ENCODE peak calls at places on chromosome 17, in seven cellular contexts. I is IMR-90, V is H1, Y is mesendoderm, P is trophoblast cell, X is neuronal stem cell, M is H9. O is an unnamed sample.

GRCh38 chr17:35727635-35728034 is 3.8 kb upstream of the RASL10B start:
- DNase-seq in I (no peak), Y (no peak), P (no peak), M (no peak), X (no peak), V (no peak), O (no peak)

GRCh38 chr17:32102172-32102571 is 40.1 kb upstream of the RHOT1 start:
- DNase-seq in I (no peak), Y (peak), X (no peak), M (no peak), P (no peak), V (peak), O (no peak)

GRCh38 chr17:9598661-9599060 is 22.2 kb downstream of the CFAP52 start:
- DNase-seq in V (no peak), I (no peak), Y (no peak), M (no peak), P (peak), X (no peak), O (no peak)

GRCh38 chr17:82726427-82726826 is 9.0 kb upstream of the FN3K start:
- DNase-seq in X (no peak), P (no peak), V (no peak), Y (no peak), M (no peak), I (no peak), O (no peak)

GRCh38 chr17:9676084-9676483 is 30.8 kb downstream of the USP43 start:
- DNase-seq in V (no peak), X (no peak), P (peak), Y (peak), I (no peak), M (no peak), O (peak)

GRCh38 chr17:66654341-66654740 is 180.6 kb upstream of the CACNG5 start:
- DNase-seq in Y (no peak), I (peak), X (no peak), V (no peak), P (no peak), M (no peak), O (peak)

GRCh38 chr17:26962255-26963162 is 331.4 kb upstream of the WSB1 start:
- DNase-seq in I (no peak), X (no peak), M (no peak), Y (no peak), V (no peak), P (no peak), O (no peak)

GRCh38 chr17:35476283-35476820 is 27.8 kb upstream of the SLFN13 start:
- DNase-seq in M (no peak), P (no peak), I (no peak), X (no peak), Y (no peak), V (no peak), O (no peak)

GRCh38 chr17:20991276-20992037 is 51.4 kb downstream of the USP22 start:
- DNase-seq in V (no peak), M (no peak), I (no peak), X (no peak), Y (no peak), P (no peak), O (no peak)

DNA sequence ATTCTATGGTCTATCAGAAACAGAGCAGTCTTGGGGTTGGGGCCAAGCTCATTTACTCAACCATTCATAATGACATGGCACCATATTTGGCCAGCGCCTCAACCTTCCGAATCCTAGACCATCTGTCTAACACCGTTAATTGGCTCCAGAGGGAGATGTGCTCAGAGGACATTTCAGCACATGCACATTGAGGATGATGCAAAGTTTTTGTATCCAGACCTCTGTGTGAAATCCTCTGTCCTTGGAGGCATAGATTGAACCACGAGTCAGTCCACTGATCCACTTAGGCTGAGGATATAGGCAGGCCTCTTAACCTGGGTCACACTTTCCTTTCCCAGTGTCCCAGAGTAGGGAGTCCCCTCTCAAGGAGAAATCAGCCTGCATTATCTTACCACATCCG is 85.5 kb downstream of the SHISA6 start:
- DNase-seq in M (no peak), I (no peak), V (no peak), X (no peak), Y (no peak), P (no peak), O (no peak)
- H3K23ac ChIP-seq in M (no peak), I (no peak), V (no peak), X (no peak), Y (no peak), P (no peak), O (no peak)

GRCh38 chr17:64443086-64443760 is 5.7 kb upstream of the MILR1 start:
- DNase-seq in M (no peak), P (peak), Y (no peak), I (no peak), X (no peak), V (no peak), O (no peak)

GRCh38 chr17:64449545-64449944 is 630 bp downstream of the MILR1 start:
- DNase-seq in V (no peak), Y (no peak), X (no peak), I (no peak), M (no peak), P (no peak), O (peak)

GRCh38 chr17:64447526-64447925 is 1.4 kb upstream of the MILR1 start:
- DNase-seq in P (no peak), V (no peak), Y (no peak), X (no peak), I (no peak), M (no peak), O (no peak)

DNA sequence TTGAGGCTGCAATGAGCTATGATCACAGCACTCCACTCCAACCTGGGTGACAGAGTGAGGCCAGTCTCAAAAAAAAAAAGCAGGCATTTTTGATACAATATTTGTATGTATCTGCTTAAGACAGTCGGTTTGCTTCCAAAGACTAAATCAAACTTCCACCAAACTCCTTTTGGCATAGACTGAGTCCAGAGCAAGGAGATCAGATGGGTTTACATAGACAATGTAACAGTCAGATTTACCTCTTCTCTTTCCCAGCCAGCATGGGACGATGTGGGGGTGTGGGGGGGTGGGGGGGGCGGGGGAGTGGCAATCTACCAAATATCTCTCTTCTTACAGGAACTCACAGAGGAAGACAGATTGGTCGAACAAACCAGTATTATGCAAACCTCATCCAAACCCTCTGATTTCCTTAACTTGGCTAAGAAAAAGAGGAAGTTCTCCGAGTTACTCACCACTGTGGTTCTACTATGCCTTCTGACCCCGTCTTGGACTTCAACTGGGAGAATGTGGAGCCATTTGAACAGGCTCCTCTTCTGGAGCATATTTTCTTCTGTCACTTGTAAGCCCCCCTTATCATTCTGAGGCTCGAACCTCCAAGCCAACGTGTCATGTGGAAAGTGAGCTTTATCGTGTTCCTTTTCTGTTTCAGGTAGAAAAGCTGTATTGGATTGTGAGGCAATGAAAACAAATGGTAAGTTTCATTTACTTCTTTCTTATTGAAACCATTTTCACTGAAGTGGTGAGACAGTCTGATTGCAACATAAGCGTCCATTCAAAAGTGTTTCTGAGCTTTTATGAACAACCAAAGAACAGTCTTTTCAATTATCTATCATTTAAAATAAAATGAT is at the start of gene MILR1:
- DNase-seq in P (peak), M (no peak), V (no peak), Y (no peak), I (peak), X (no peak), O (peak)
- H3K9ac ChIP-seq in P (no peak), M (no peak), V (no peak), Y (no peak), I (no peak), X (no peak), O (peak)

DNA sequence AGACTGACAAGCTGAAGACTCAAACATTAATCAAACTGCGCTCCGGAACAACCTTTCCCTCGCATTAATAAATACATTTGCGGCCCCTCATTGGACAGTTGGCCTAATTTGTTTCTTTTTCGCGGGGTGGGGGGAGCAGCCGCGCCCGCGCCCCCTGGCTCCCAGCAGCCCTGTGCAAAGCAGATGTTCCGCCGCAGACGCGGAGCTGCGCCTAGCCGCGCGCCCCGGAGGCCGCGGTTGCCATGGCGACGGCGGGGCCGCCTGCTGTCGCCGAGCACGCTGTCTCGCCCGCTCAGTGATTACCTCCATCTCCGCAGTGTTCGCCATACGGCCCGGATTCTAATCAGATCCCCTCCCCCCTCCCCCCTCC is 25.5 kb downstream of the COPZ2 start:
- DNase-seq in V (peak), P (peak), M (peak), Y (peak), I (no peak), X (no peak), O (no peak)
- H3K23ac ChIP-seq in V (no peak), P (no peak), M (no peak), Y (peak), I (no peak), X (no peak), O (no peak)

GRCh38 chr17:737561-738113 is 5.2 kb downstream of the TLCD3A start:
- DNase-seq in M (no peak), X (no peak), P (no peak), V (no peak), I (no peak), Y (no peak), O (no peak)

GRCh38 chr17:742147-742793 is 9.8 kb downstream of the GEMIN4 start:
- DNase-seq in P (no peak), X (no peak), V (no peak), M (no peak), Y (no peak), I (no peak), O (no peak)

GRCh38 chr17:744937-745336 is 7.1 kb downstream of the GEMIN4 start:
- DNase-seq in M (no peak), V (no peak), P (no peak), I (no peak), X (no peak), Y (no peak), O (no peak)

GRCh38 chr17:743139-743538 is 8.9 kb downstream of the GEMIN4 start:
- DNase-seq in P (no peak), V (no peak), M (no peak), I (no peak), Y (no peak), X (no peak), O (no peak)

DNA sequence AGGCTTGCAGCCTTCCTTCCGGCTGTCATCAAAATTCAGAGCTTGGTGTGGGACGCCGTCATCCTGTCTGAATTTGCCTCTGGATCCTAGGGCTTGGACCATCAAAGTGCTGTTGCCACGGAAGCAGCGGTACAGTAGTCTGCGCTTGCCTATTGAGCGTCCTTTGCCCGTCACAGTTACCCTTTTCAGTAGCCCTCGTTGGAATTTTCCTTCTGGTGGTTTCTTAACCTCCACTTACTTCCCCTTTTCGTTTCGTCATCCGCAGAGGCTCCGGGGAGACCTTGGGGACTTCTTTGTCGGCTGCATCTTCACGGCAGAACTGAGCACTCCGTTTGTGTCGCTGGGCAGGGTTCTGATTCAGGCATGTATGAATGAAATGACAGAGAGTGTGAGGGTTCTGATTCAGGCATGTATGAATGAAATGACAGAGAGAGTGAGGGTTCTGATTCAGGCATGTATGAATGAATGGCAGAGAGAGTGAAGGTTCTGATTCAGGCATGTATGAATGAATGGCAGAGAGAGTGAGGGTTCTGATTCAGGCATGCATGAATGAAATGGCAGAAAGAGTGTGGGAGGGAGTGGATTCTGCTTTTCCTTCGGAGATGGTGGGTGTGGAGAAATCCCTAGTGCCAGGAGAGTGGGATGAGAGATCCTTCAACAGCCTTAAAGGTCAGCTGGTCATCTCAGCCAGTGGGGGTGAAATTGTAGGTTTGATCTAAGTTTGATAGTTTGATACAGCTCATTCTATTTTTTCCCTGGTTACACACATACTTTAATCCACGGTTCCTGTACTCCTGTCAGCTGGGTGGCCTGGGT is 8.1 kb downstream of the TLCD3A start:
- DNase-seq in V (no peak), I (no peak), X (no peak), P (peak), Y (no peak), M (no peak), O (no peak)
- H3K9ac ChIP-seq in V (no peak), I (no peak), X (peak), P (no peak), Y (no peak), M (no peak), O (no peak)